ENCODE peak calls at places on chromosomes 1 and 21, in ten cellular contexts. One of them, this sample, is unnamed.

GRCh38 chr21:45156459-45156858 is 82.1 kb downstream of the ADARB1 start:
- DNase-seq in testis: peak; percentile 8
- DNase-seq in transverse colon: no peak
- DNase-seq in right lobe of liver: no peak
- DNase-seq in H54: no peak
- DNase-seq in GM12891: no peak
- DNase-seq in suprapubic skin: no peak
- DNase-seq in adrenal gland: no peak
- DNase-seq in stomach: no peak
- DNase-seq in body of pancreas: no peak
- DNase-seq in this sample: no peak

GRCh38 chr21:28142692-28143091 is 850.0 kb downstream of the LTN1 start:
- DNase-seq in testis: no peak
- DNase-seq in transverse colon: no peak
- DNase-seq in right lobe of liver: no peak
- DNase-seq in H54: no peak
- DNase-seq in GM12891: no peak
- DNase-seq in suprapubic skin: no peak
- DNase-seq in adrenal gland: peak; percentile 2
- DNase-seq in stomach: no peak
- DNase-seq in body of pancreas: peak; percentile 14
- DNase-seq in this sample: no peak

GRCh38 chr1:119659628-119660027 is 11.6 kb upstream of the ZNF697 start:
- DNase-seq in testis: peak; percentile 56
- DNase-seq in transverse colon: peak; percentile 22
- DNase-seq in right lobe of liver: no peak
- DNase-seq in H54: no peak
- DNase-seq in GM12891: no peak
- DNase-seq in suprapubic skin: no peak
- DNase-seq in adrenal gland: no peak
- DNase-seq in stomach: no peak
- DNase-seq in body of pancreas: peak; percentile 28
- DNase-seq in this sample: no peak

GRCh38 chr1:183175631-183176030 is 10.4 kb upstream of the LAMC2 start:
- DNase-seq in testis: no peak
- DNase-seq in transverse colon: no peak
- DNase-seq in right lobe of liver: no peak
- DNase-seq in H54: no peak
- DNase-seq in GM12891: no peak
- DNase-seq in suprapubic skin: no peak
- DNase-seq in adrenal gland: no peak
- DNase-seq in stomach: no peak
- DNase-seq in body of pancreas: no peak
- DNase-seq in this sample: no peak

GRCh38 chr1:151832318-151832984 is 849 bp upstream of the RORC start:
- DNase-seq in testis: peak; percentile 93
- DNase-seq in transverse colon: peak; percentile 87
- DNase-seq in right lobe of liver: peak; percentile 93
- DNase-seq in H54: no peak
- DNase-seq in GM12891: no peak
- DNase-seq in suprapubic skin: no peak
- DNase-seq in adrenal gland: peak; percentile 93
- DNase-seq in stomach: peak; percentile 98
- DNase-seq in body of pancreas: peak; percentile 99
- DNase-seq in this sample: no peak

GRCh38 chr21:42595281-42596187 is 57.9 kb upstream of the PDE9A start:
- DNase-seq in testis: no peak
- DNase-seq in transverse colon: no peak
- DNase-seq in right lobe of liver: no peak
- DNase-seq in H54: no peak
- DNase-seq in GM12891: no peak
- DNase-seq in suprapubic skin: peak; percentile 60
- DNase-seq in adrenal gland: no peak
- DNase-seq in stomach: no peak
- DNase-seq in body of pancreas: no peak
- DNase-seq in this sample: no peak

GRCh38 chr1:182200025-182200814 is 138.7 kb upstream of the ZNF648 start:
- DNase-seq in testis: no peak
- DNase-seq in transverse colon: no peak
- DNase-seq in right lobe of liver: no peak
- DNase-seq in H54: no peak
- DNase-seq in GM12891: no peak
- DNase-seq in suprapubic skin: no peak
- DNase-seq in adrenal gland: no peak
- DNase-seq in stomach: peak; percentile 53
- DNase-seq in body of pancreas: peak; percentile 19
- DNase-seq in this sample: peak; percentile 80

GRCh38 chr1:246078888-246079252 is 428.2 kb downstream of the SMYD3 start:
- DNase-seq in testis: no peak
- DNase-seq in transverse colon: no peak
- DNase-seq in right lobe of liver: no peak
- DNase-seq in H54: no peak
- DNase-seq in GM12891: no peak
- DNase-seq in suprapubic skin: no peak
- DNase-seq in adrenal gland: no peak
- DNase-seq in stomach: no peak
- DNase-seq in body of pancreas: no peak
- DNase-seq in this sample: no peak

GRCh38 chr1:91736999-91737615 is 148.8 kb downstream of the TGFBR3 start:
- DNase-seq in testis: no peak
- DNase-seq in transverse colon: peak; percentile 16
- DNase-seq in right lobe of liver: no peak
- DNase-seq in H54: peak; percentile 71
- DNase-seq in GM12891: no peak
- DNase-seq in suprapubic skin: no peak
- DNase-seq in adrenal gland: peak; percentile 90
- DNase-seq in stomach: no peak
- DNase-seq in body of pancreas: peak; percentile 42
- DNase-seq in this sample: no peak

GRCh38 chr1:156490401-156491032 is 10.1 kb downstream of the MEF2D start:
- DNase-seq in testis: peak; percentile 73
- DNase-seq in transverse colon: peak; percentile 38
- DNase-seq in right lobe of liver: no peak
- DNase-seq in H54: no peak
- DNase-seq in GM12891: no peak
- DNase-seq in suprapubic skin: no peak
- DNase-seq in adrenal gland: peak; percentile 45
- DNase-seq in stomach: no peak
- DNase-seq in body of pancreas: no peak
- DNase-seq in this sample: no peak

GRCh38 chr1:46094454-46094853 is 38.0 kb downstream of the PIK3R3 start:
- DNase-seq in testis: no peak
- DNase-seq in transverse colon: no peak
- DNase-seq in right lobe of liver: no peak
- DNase-seq in H54: no peak
- DNase-seq in GM12891: no peak
- DNase-seq in suprapubic skin: no peak
- DNase-seq in adrenal gland: no peak
- DNase-seq in stomach: no peak
- DNase-seq in body of pancreas: no peak
- DNase-seq in this sample: no peak

GRCh38 chr1:38541223-38541622 is 318.3 kb downstream of the RRAGC start:
- DNase-seq in testis: no peak
- DNase-seq in transverse colon: no peak
- DNase-seq in right lobe of liver: no peak
- DNase-seq in H54: no peak
- DNase-seq in GM12891: no peak
- DNase-seq in suprapubic skin: no peak
- DNase-seq in adrenal gland: no peak
- DNase-seq in stomach: no peak
- DNase-seq in body of pancreas: no peak
- DNase-seq in this sample: no peak

GRCh38 chr1:21232044-21232443 is 55.3 kb upstream of the EIF4G3 start:
- DNase-seq in testis: peak; percentile 70
- DNase-seq in transverse colon: peak; percentile 40
- DNase-seq in right lobe of liver: no peak
- DNase-seq in H54: no peak
- DNase-seq in GM12891: peak; percentile 47
- DNase-seq in suprapubic skin: no peak
- DNase-seq in adrenal gland: peak; percentile 69
- DNase-seq in stomach: peak; percentile 59
- DNase-seq in body of pancreas: peak; percentile 67
- DNase-seq in this sample: no peak

GRCh38 chr1:224067621-224068457 is 46.1 kb upstream of the FBXO28 start:
- DNase-seq in testis: no peak
- DNase-seq in transverse colon: no peak
- DNase-seq in right lobe of liver: no peak
- DNase-seq in H54: peak; percentile 19
- DNase-seq in GM12891: no peak
- DNase-seq in suprapubic skin: no peak
- DNase-seq in adrenal gland: no peak
- DNase-seq in stomach: no peak
- DNase-seq in body of pancreas: no peak
- DNase-seq in this sample: peak; percentile 33

GRCh38 chr1:29655145-29655544 is 418.8 kb downstream of the PTPRU start:
- DNase-seq in testis: no peak
- DNase-seq in transverse colon: no peak
- DNase-seq in right lobe of liver: no peak
- DNase-seq in H54: no peak
- DNase-seq in GM12891: no peak
- DNase-seq in suprapubic skin: peak; percentile 47
- DNase-seq in adrenal gland: no peak
- DNase-seq in stomach: peak; percentile 10
- DNase-seq in body of pancreas: no peak
- DNase-seq in this sample: no peak

GRCh38 chr21:35963920-35964451 is 96.3 kb downstream of the SETD4 start:
- DNase-seq in testis: peak; percentile 21
- DNase-seq in transverse colon: no peak
- DNase-seq in right lobe of liver: no peak
- DNase-seq in H54: peak; percentile 23
- DNase-seq in GM12891: no peak
- DNase-seq in suprapubic skin: no peak
- DNase-seq in adrenal gland: no peak
- DNase-seq in stomach: no peak
- DNase-seq in body of pancreas: no peak
- DNase-seq in this sample: no peak
- TF ChIP-seq POLR2A in testis: no peak
- TF ChIP-seq POLR2A in transverse colon: no peak
- TF ChIP-seq POLR2A in right lobe of liver: no peak
- TF ChIP-seq POLR2A in H54: peak; percentile 24
- TF ChIP-seq POLR2A in GM12891: no peak
- TF ChIP-seq POLR2A in suprapubic skin: no peak
- TF ChIP-seq POLR2A in adrenal gland: no peak
- TF ChIP-seq POLR2A in stomach: no peak
- TF ChIP-seq POLR2A in body of pancreas: no peak
- TF ChIP-seq POLR2A in this sample: no peak

DNA sequence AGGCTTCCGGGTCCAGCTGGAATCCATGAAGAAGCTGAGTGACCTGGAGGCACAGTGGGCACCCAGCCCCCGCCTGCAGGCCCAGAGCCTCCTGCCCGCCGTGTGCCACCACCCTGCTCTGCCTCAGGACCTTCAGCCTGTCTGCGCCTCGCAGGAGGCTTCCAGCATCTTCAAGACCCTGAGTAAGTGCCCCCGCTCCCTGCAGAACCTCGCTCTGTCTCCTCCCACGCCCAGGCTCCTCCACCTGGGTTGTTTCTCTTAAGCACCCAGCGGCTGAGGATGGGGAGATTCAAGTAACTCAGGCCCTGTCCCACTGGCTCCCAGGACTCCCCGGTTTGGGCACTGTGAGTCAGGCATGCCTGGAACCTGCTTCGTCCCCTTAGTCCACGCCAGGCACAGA is 1.5 kb downstream of the GUCA2B start:
- DNase-seq in testis: no peak
- DNase-seq in transverse colon: no peak
- DNase-seq in right lobe of liver: no peak
- DNase-seq in H54: no peak
- DNase-seq in GM12891: no peak
- DNase-seq in suprapubic skin: no peak
- DNase-seq in adrenal gland: no peak
- DNase-seq in stomach: no peak
- DNase-seq in body of pancreas: no peak
- DNase-seq in this sample: no peak
- TF ChIP-seq POLR2A in testis: no peak
- TF ChIP-seq POLR2A in transverse colon: no peak
- TF ChIP-seq POLR2A in right lobe of liver: no peak
- TF ChIP-seq POLR2A in H54: no peak
- TF ChIP-seq POLR2A in GM12891: no peak
- TF ChIP-seq POLR2A in suprapubic skin: no peak
- TF ChIP-seq POLR2A in adrenal gland: no peak
- TF ChIP-seq POLR2A in stomach: no peak
- TF ChIP-seq POLR2A in body of pancreas: no peak
- TF ChIP-seq POLR2A in this sample: no peak

GRCh38 chr1:174159253-174160108 is at the start of gene RABGAP1L:
- DNase-seq in testis: peak; percentile 96
- DNase-seq in transverse colon: peak; percentile 96
- DNase-seq in right lobe of liver: peak; percentile 97
- DNase-seq in H54: peak; percentile 80
- DNase-seq in GM12891: peak; percentile 74
- DNase-seq in suprapubic skin: peak; percentile 96
- DNase-seq in adrenal gland: peak; percentile 93
- DNase-seq in stomach: peak; percentile 95
- DNase-seq in body of pancreas: peak; percentile 96
- DNase-seq in this sample: peak; percentile 98
- TF ChIP-seq POLR2A in testis: peak; percentile 74
- TF ChIP-seq POLR2A in transverse colon: peak; percentile 95
- TF ChIP-seq POLR2A in right lobe of liver: peak; percentile 83
- TF ChIP-seq POLR2A in H54: peak; percentile 72
- TF ChIP-seq POLR2A in GM12891: peak; percentile 78
- TF ChIP-seq POLR2A in suprapubic skin: no peak
- TF ChIP-seq POLR2A in adrenal gland: peak; percentile 82
- TF ChIP-seq POLR2A in stomach: no peak
- TF ChIP-seq POLR2A in body of pancreas: peak; percentile 89
- TF ChIP-seq POLR2A in this sample: peak; percentile 85

GRCh38 chr1:239718571-239718970 is 332.2 kb downstream of the CHRM3 start:
- DNase-seq in testis: no peak
- DNase-seq in transverse colon: no peak
- DNase-seq in right lobe of liver: no peak
- DNase-seq in H54: no peak
- DNase-seq in GM12891: no peak
- DNase-seq in suprapubic skin: no peak
- DNase-seq in adrenal gland: no peak
- DNase-seq in stomach: no peak
- DNase-seq in body of pancreas: no peak
- DNase-seq in this sample: no peak

GRCh38 chr1:239718997-239719628 is 332.7 kb downstream of the CHRM3 start:
- DNase-seq in testis: no peak
- DNase-seq in transverse colon: no peak
- DNase-seq in right lobe of liver: no peak
- DNase-seq in H54: no peak
- DNase-seq in GM12891: no peak
- DNase-seq in suprapubic skin: no peak
- DNase-seq in adrenal gland: no peak
- DNase-seq in stomach: no peak
- DNase-seq in body of pancreas: no peak
- DNase-seq in this sample: no peak

GRCh38 chr1:239717097-239718051 is 331.0 kb downstream of the CHRM3 start:
- DNase-seq in testis: no peak
- DNase-seq in transverse colon: no peak
- DNase-seq in right lobe of liver: no peak
- DNase-seq in H54: no peak
- DNase-seq in GM12891: no peak
- DNase-seq in suprapubic skin: no peak
- DNase-seq in adrenal gland: no peak
- DNase-seq in stomach: no peak
- DNase-seq in body of pancreas: no peak
- DNase-seq in this sample: no peak

GRCh38 chr1:239722080-239722479 is 335.7 kb downstream of the CHRM3 start:
- DNase-seq in testis: no peak
- DNase-seq in transverse colon: no peak
- DNase-seq in right lobe of liver: no peak
- DNase-seq in H54: no peak
- DNase-seq in GM12891: no peak
- DNase-seq in suprapubic skin: no peak
- DNase-seq in adrenal gland: no peak
- DNase-seq in stomach: no peak
- DNase-seq in body of pancreas: no peak
- DNase-seq in this sample: no peak

GRCh38 chr1:239719642-239720258 is 333.4 kb downstream of the CHRM3 start:
- DNase-seq in testis: no peak
- DNase-seq in transverse colon: peak; percentile 21
- DNase-seq in right lobe of liver: no peak
- DNase-seq in H54: no peak
- DNase-seq in GM12891: no peak
- DNase-seq in suprapubic skin: no peak
- DNase-seq in adrenal gland: no peak
- DNase-seq in stomach: no peak
- DNase-seq in body of pancreas: peak; percentile 7
- DNase-seq in this sample: no peak
- TF ChIP-seq POLR2A in testis: no peak
- TF ChIP-seq POLR2A in transverse colon: no peak
- TF ChIP-seq POLR2A in right lobe of liver: no peak
- TF ChIP-seq POLR2A in H54: no peak
- TF ChIP-seq POLR2A in GM12891: no peak
- TF ChIP-seq POLR2A in suprapubic skin: no peak
- TF ChIP-seq POLR2A in adrenal gland: no peak
- TF ChIP-seq POLR2A in stomach: no peak
- TF ChIP-seq POLR2A in body of pancreas: no peak
- TF ChIP-seq POLR2A in this sample: no peak